ENCODE peak calls at places on chromosomes 6 and 20, in seven cellular contexts. J, M, Z, B, Y, R and P are unnamed samples.

GRCh38 chr6:134964451-134965203 is 14.7 kb upstream of the ALDH8A1 start:
- DNase-seq in J (no peak), Y (no peak), B (no peak), M (no peak), R (no peak), Z (no peak), P (no peak)

GRCh38 chr6:63410435-63411426 is 90.9 kb upstream of the LGSN start:
- DNase-seq in Z (no peak), J (no peak), R (no peak), M (no peak), B (no peak), Y (no peak), P (no peak)

GRCh38 chr6:158707120-158707519 is 57.3 kb downstream of the SYTL3 start:
- DNase-seq in Z (no peak), R (no peak), J (peak), Y (no peak), M (peak), B (peak), P (no peak)

GRCh38 chr20:57392512-57393271 is 1.5 kb downstream of the RBM38 start:
- DNase-seq in Z (no peak), M (no peak), Y (no peak), B (no peak), J (no peak), R (peak), P (no peak)

GRCh38 chr20:19056909-19057308 is 155.5 kb upstream of the SLC24A3 start:
- DNase-seq in Z (no peak), J (no peak), B (no peak), M (peak), Y (no peak), R (no peak), P (no peak)

GRCh38 chr6:30646450-30647038 is 389 bp upstream of the C6orf136 start:
- DNase-seq in M (no peak), B (no peak), Y (no peak), Z (peak), J (no peak), R (peak), P (no peak)

GRCh38 chr6:122184260-122184934 is 215.1 kb upstream of the HSF2 start:
- DNase-seq in M (peak), Y (no peak), R (no peak), J (peak), Z (no peak), B (peak), P (peak)

GRCh38 chr20:51275816-51276215 is 252.9 kb upstream of the KCNG1 start:
- DNase-seq in M (peak), Y (no peak), R (no peak), Z (peak), J (no peak), B (no peak), P (no peak)

GRCh38 chr6:114830515-114830914 is 487.7 kb upstream of the HS3ST5 start:
- DNase-seq in M (no peak), B (no peak), J (no peak), Z (no peak), Y (no peak), R (no peak), P (no peak)

GRCh38 chr20:3464166-3464565 is 6.7 kb upstream of the ATRN start:
- DNase-seq in Y (no peak), M (no peak), Z (no peak), J (no peak), B (no peak), R (no peak), P (no peak)

GRCh38 chr6:43076928-43077809 is 1.1 kb downstream of the PTK7 start:
- DNase-seq in M (peak), Z (no peak), B (no peak), Y (no peak), J (no peak), R (no peak), P (peak)

GRCh38 chr20:22507240-22507961 is 77.0 kb downstream of the FOXA2 start:
- DNase-seq in J (no peak), Y (no peak), B (no peak), R (no peak), Z (no peak), M (no peak), P (no peak)

GRCh38 chr6:130997061-130997753 is 65.8 kb downstream of the EPB41L2 start:
- DNase-seq in R (no peak), Z (no peak), B (no peak), Y (no peak), M (peak), J (no peak), P (no peak)

GRCh38 chr6:1253816-1254215 is 58.1 kb upstream of the FOXQ1 start:
- DNase-seq in Y (no peak), Z (no peak), J (no peak), R (no peak), M (no peak), B (no peak), P (no peak)

GRCh38 chr6:114827135-114827534 is 484.3 kb upstream of the HS3ST5 start:
- DNase-seq in R (no peak), B (no peak), Z (no peak), J (no peak), M (no peak), Y (no peak), P (no peak)

GRCh38 chr6:12101653-12102312 is 89.7 kb downstream of the HIVEP1 start:
- DNase-seq in B (no peak), M (no peak), Z (no peak), Y (no peak), R (no peak), J (no peak), P (no peak)

GRCh38 chr6:85483041-85483700 is 33.3 kb downstream of the NT5E start:
- DNase-seq in M (peak), B (no peak), Y (peak), Z (peak), R (peak), J (peak), P (peak)

GRCh38 chr20:19867074-19867473 is 109.0 kb downstream of the RIN2 start:
- DNase-seq in R (no peak), Z (no peak), Y (no peak), B (no peak), M (peak), J (no peak), P (no peak)

GRCh38 chr6:3359973-3360726 is 96.7 kb downstream of the SLC22A23 start:
- DNase-seq in R (no peak), Z (no peak), J (no peak), B (no peak), M (no peak), Y (no peak), P (no peak)

GRCh38 chr20:667351-668034 is 8.1 kb downstream of the SCRT2 start:
- DNase-seq in M (peak), J (no peak), Y (peak), B (no peak), R (peak), Z (peak), P (no peak)

GRCh38 chr6:17298257-17298656 is 17.1 kb downstream of the RBM24 start:
- DNase-seq in R (no peak), J (no peak), M (no peak), Y (no peak), Z (no peak), B (no peak), P (no peak)

GRCh38 chr20:24782801-24783630 is 166.1 kb upstream of the CST7 start:
- DNase-seq in Z (no peak), Y (peak), R (no peak), M (no peak), B (no peak), J (no peak), P (no peak)

GRCh38 chr6:43829470-43829869 is 59.5 kb downstream of the VEGFA start:
- DNase-seq in B (no peak), M (no peak), R (no peak), Y (no peak), J (no peak), Z (no peak), P (peak)

GRCh38 chr6:158662607-158663464 is 13.0 kb downstream of the SYTL3 start:
- DNase-seq in Y (peak), M (peak), R (no peak), B (no peak), J (no peak), Z (no peak), P (peak)

GRCh38 chr20:46276531-46276930 is 31.8 kb downstream of the CDH22 start:
- DNase-seq in Z (no peak), M (no peak), R (no peak), Y (no peak), B (no peak), J (no peak), P (no peak)

GRCh38 chr20:7637184-7637583 is 303.1 kb downstream of the HAO1 start:
- DNase-seq in R (no peak), Y (no peak), M (no peak), Z (no peak), J (no peak), B (no peak), P (no peak)

GRCh38 chr6:31547727-31548422 is 467 bp downstream of the NFKBIL1 start:
- DNase-seq in J (no peak), Z (no peak), M (no peak), B (no peak), R (no peak), Y (no peak), P (no peak)

GRCh38 chr20:45394221-45395113 is 13.6 kb upstream of the DBNDD2 start:
- DNase-seq in Y (no peak), M (no peak), J (no peak), B (no peak), R (no peak), Z (no peak), P (no peak)

GRCh38 chr6:117298941-117299340 is 33.6 kb downstream of the VGLL2 start:
- DNase-seq in J (no peak), B (no peak), M (peak), R (no peak), Z (no peak), Y (no peak), P (no peak)

GRCh38 chr20:56628873-56629463 is at the start of gene TFAP2C:
- DNase-seq in Y (peak), B (peak), Z (no peak), R (no peak), J (peak), M (peak), P (peak)

GRCh38 chr6:160427312-160428068 is 79.3 kb downstream of the SLC22A3 start:
- DNase-seq in J (no peak), Z (no peak), M (no peak), B (no peak), R (no peak), Y (no peak), P (no peak)

GRCh38 chr20:32537657-32538525 is 47.2 kb downstream of the NOL4L start:
- DNase-seq in J (no peak), Z (no peak), R (no peak), B (no peak), M (no peak), Y (no peak), P (no peak)

GRCh38 chr6:145899915-145900569 is 64.1 kb downstream of the SHPRH start:
- DNase-seq in Y (no peak), Z (no peak), B (no peak), J (no peak), R (no peak), M (no peak), P (no peak)

GRCh38 chr6:131998255-131998982 is 47.2 kb upstream of the CCN2 start:
- DNase-seq in M (peak), Z (no peak), Y (no peak), B (no peak), J (no peak), R (no peak), P (no peak)

GRCh38 chr20:34334654-34335407 is 28.2 kb upstream of the ITCH start:
- DNase-seq in M (peak), Y (no peak), B (no peak), Z (peak), R (no peak), J (no peak), P (no peak)